ENCODE peak calls at places on chromosomes 7 and 10, in nine cellular contexts. C, B, Z, R, D, V, Q, M and O are unnamed samples.

GRCh38 chr10:119104653-119105024 is 726 bp downstream of the DENND10 start:
- DNase-seq in C (no peak), B (peak; percentile 25), Z (peak; percentile 37), R (peak; percentile 26), D (no peak), V (no peak), Q (no peak), M (no peak), O (no peak)

GRCh38 chr7:158479680-158480025 is 108.0 kb downstream of the PTPRN2 start:
- DNase-seq in C (no peak), B (no peak), Z (no peak), R (no peak), D (no peak), V (no peak), Q (no peak), M (no peak), O (no peak)

GRCh38 chr7:116316838-116317612 is 106.7 kb downstream of the TES start:
- DNase-seq in C (peak; percentile 99), B (peak; percentile 48), Z (peak; percentile 69), R (peak; percentile 51), D (peak; percentile 78), V (no peak), Q (peak; percentile 19), M (no peak), O (no peak)

GRCh38 chr10:14553434-14553833 is 221.3 kb downstream of the FAM107B start:
- DNase-seq in C (peak; percentile 87), B (peak; percentile 16), Z (no peak), R (no peak), D (no peak), V (no peak), Q (no peak), M (no peak), O (no peak)

GRCh38 chr7:134891262-134892001 is 94.9 kb upstream of the AGBL3 start:
- DNase-seq in C (peak; percentile 92), B (peak; percentile 52), Z (peak; percentile 92), R (peak; percentile 80), D (peak; percentile 78), V (peak; percentile 77), Q (peak; percentile 78), M (peak; percentile 65), O (peak; percentile 16)

GRCh38 chr7:35691827-35692307 is 3.1 kb downstream of the HERPUD2 start:
- DNase-seq in C (peak; percentile 22), B (no peak), Z (peak; percentile 40), R (no peak), D (no peak), V (no peak), Q (no peak), M (peak; percentile 70), O (peak; percentile 65)

GRCh38 chr7:48042216-48042615 is 6.9 kb downstream of the C7orf57 start:
- DNase-seq in C (peak; percentile 7), B (no peak), Z (no peak), R (no peak), D (no peak), V (no peak), Q (no peak), M (no peak), O (no peak)

GRCh38 chr7:130886438-130887135 is 152.6 kb upstream of the KLF14 start:
- DNase-seq in C (no peak), B (no peak), Z (no peak), R (peak; percentile 80), D (no peak), V (no peak), Q (no peak), M (no peak), O (no peak)

GRCh38 chr10:118564652-118565051 is 30.8 kb downstream of the PRLHR start:
- DNase-seq in C (no peak), B (no peak), Z (no peak), R (no peak), D (no peak), V (no peak), Q (no peak), M (no peak), O (no peak)

GRCh38 chr10:14585287-14586193 is 189.2 kb downstream of the FAM107B start:
- DNase-seq in C (no peak), B (no peak), Z (no peak), R (no peak), D (no peak), V (no peak), Q (no peak), M (no peak), O (no peak)

GRCh38 chr10:66928791-66929190 is 3.0 kb downstream of the LRRTM3 start:
- DNase-seq in C (no peak), B (no peak), Z (no peak), R (no peak), D (no peak), V (no peak), Q (no peak), M (no peak), O (no peak)

GRCh38 chr7:52959336-52959735 is 76.1 kb upstream of the POM121L12 start:
- DNase-seq in C (no peak), B (no peak), Z (no peak), R (no peak), D (no peak), V (no peak), Q (no peak), M (no peak), O (no peak)

GRCh38 chr10:7872041-7872442 is 53.7 kb downstream of the TAF3 start:
- DNase-seq in C (peak; percentile 11), B (no peak), Z (no peak), R (no peak), D (no peak), V (no peak), Q (no peak), M (no peak), O (peak; percentile 43)

GRCh38 chr10:103564799-103565365 is 71.4 kb downstream of the NEURL1 start:
- DNase-seq in C (no peak), B (peak; percentile 55), Z (no peak), R (no peak), D (no peak), V (no peak), Q (no peak), M (no peak), O (peak; percentile 59)

GRCh38 chr7:92020636-92021035 is 80.0 kb downstream of the AKAP9 start:
- DNase-seq in C (peak; percentile 63), B (no peak), Z (no peak), R (no peak), D (no peak), V (no peak), Q (no peak), M (no peak), O (no peak)

GRCh38 chr10:22003964-22004281 is 393 bp upstream of the DNAJC1 start:
- DNase-seq in C (no peak), B (no peak), Z (no peak), R (no peak), D (no peak), V (no peak), Q (no peak), M (no peak), O (no peak)
- TF ChIP-seq POLR2A in C (no peak), B (no peak), Z (no peak), R (no peak), D (no peak), V (no peak), Q (no peak), M (no peak), O (no peak)

DNA sequence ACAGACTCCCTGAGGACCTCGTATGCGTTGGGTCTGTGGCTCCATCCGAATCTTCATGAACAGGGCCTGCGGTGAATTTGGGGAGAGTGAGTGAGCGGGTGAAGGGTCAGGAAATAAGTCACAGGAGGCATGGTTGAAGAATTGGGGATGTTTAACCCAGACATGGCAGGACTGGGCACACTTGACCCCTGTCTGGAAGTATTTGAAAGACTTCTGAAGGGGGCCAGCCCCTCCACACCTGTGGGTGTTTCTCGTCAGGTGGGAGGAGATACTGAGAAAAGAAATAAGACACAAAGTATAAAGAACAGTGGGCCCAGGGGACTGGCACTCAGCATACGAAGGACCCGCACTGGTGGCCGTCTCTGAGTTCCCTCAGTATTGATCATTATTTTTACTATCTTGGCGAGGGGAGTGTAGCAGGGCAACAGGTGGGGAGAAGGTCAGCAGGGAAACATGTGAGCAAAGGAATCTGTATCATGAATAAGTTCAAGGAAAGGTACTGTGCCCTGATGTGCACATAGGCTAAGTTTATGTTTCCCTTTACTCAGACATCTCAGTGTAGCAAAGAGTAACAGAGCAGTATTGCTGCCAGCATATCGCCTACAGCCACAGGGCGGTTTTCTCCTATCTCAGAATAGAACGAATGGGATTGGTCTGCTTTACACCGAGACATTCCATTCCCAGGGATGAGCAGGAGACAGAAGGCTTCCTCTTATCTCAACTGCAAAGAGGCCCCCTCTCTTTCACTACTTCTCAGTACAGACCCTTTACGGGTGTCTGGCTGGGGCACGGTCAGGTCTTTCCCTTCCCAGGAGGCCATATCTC is 38.2 kb upstream of the PFKFB3 start:
- DNase-seq in C (no peak), B (no peak), Z (peak; percentile 17), R (no peak), D (no peak), V (no peak), Q (no peak), M (no peak), O (peak; percentile 73)
- TF ChIP-seq POLR2A in C (no peak), B (no peak), Z (no peak), R (no peak), D (no peak), V (no peak), Q (no peak), M (no peak), O (peak; percentile 68)

DNA sequence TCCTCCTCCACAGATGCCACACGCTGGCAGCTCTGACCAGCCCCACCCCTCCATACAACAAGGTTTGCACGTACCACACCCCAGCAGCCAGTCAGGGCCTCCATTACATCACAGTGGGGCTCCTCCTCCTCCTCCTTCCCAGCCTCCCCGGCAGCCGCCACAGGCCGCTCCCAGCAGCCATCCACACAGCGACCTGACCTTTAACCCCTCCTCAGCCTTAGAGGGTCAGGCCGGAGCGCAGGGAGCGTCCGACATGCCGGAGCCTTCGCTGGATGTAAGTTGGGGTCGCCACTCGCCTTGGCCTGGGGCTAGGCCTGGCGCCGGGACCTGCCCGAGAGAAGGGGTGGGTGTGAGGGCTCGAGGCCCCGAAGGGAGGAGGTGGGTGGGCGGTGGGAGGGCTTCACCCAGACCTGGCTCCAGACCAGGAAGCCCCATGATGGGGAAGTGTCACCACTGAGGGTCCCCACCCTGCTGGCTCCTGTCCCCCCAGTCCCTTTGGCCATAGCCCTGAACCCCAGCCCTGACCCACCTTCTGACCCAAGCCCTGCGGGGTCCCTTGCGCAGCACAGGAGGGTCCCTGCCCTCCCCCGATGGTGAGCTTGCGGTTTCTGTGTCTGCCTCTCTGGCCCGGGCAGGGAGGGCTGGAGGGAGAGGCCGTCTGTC is 36.2 kb upstream of the PPIF start:
- DNase-seq in C (no peak), B (no peak), Z (peak; percentile 25), R (no peak), D (no peak), V (peak; percentile 41), Q (no peak), M (no peak), O (no peak)
- TF ChIP-seq POLR2A in C (no peak), B (no peak), Z (no peak), R (no peak), D (no peak), V (no peak), Q (no peak), M (no peak), O (no peak)

DNA sequence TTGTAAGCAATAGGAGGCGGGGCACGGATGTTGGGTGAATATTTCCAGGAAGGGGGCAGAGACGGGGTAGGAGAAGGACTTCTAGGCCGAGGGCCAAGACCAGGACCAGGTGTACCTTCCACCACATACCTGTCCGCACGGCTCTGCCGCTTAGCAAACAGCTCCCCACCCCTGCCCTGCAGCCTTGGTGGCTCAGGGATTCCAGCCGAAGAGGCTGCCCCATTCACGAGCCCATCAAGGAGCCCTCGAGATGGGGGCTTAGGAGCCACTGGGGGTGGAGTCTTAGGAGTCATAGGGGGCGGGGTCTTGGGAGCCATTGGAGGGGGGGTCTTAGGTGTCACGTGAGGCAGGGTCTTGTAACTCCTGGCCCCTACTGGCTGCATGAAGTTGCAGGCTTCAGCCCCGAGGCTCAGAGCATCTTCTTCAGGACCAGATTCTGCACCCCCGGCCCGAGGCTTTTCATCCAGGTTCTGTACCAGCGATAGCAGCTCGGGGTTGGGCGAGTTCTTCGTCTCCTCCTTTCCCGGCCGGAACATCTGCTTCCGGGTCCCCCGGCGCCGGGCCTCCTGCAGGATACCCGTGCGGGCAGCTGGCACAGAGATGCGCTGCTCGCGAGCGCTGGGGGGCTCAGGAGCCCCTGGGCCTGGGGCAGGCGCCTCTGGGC is 6.1 kb upstream of the MYOZ1 start:
- DNase-seq in C (no peak), B (peak; percentile 61), Z (peak; percentile 56), R (peak; percentile 68), D (peak; percentile 40), V (peak; percentile 36), Q (peak; percentile 60), M (peak; percentile 65), O (no peak)
- TF ChIP-seq POLR2A in C (no peak), B (no peak), Z (peak; percentile 29), R (no peak), D (no peak), V (no peak), Q (no peak), M (no peak), O (no peak)